ENCODE peak calls at places on chromosomes 16 and 17, in four cellular contexts. B is endodermal cell, C is A549, S is fibroblast of lung. Q is an unnamed sample.

GRCh38 chr16:85372627-85373372 is 240.3 kb upstream of the GSE1 start:
- DNase-seq in B (no peak), C (no peak), S (peak; percentile 63), Q (peak; percentile 92)

GRCh38 chr17:40173778-40174135 is 3.5 kb upstream of the RAPGEFL1 start:
- DNase-seq in B (no peak), C (no peak), S (no peak), Q (no peak)

GRCh38 chr17:13825526-13826040 is 223.9 kb upstream of the HS3ST3A1 start:
- DNase-seq in B (no peak), C (no peak), S (no peak), Q (no peak)

GRCh38 chr16:85616608-85617311 is 3.6 kb downstream of the GSE1 start:
- DNase-seq in B (no peak), C (no peak), S (no peak), Q (peak; percentile 88)

GRCh38 chr16:82888616-82889015 is 261.8 kb downstream of the CDH13 start:
- DNase-seq in B (no peak), C (no peak), S (peak; percentile 98), Q (no peak)

GRCh38 chr17:8754890-8755289 is 3.5 kb downstream of the SPDYE4 start:
- DNase-seq in B (no peak), C (no peak), S (no peak), Q (no peak)

GRCh38 chr17:71983828-71984227 is 137.0 kb upstream of the SOX9 start:
- DNase-seq in B (no peak), C (no peak), S (no peak), Q (no peak)

GRCh38 chr16:35365675-35366074 is 1906.3 kb downstream of the TP53TG3F start:
- DNase-seq in B (no peak), C (no peak), S (no peak), Q (no peak)

GRCh38 chr17:50635720-50636144 is 1.1 kb downstream of the ABCC3 start:
- DNase-seq in B (no peak), C (no peak), S (no peak), Q (no peak)

DNA sequence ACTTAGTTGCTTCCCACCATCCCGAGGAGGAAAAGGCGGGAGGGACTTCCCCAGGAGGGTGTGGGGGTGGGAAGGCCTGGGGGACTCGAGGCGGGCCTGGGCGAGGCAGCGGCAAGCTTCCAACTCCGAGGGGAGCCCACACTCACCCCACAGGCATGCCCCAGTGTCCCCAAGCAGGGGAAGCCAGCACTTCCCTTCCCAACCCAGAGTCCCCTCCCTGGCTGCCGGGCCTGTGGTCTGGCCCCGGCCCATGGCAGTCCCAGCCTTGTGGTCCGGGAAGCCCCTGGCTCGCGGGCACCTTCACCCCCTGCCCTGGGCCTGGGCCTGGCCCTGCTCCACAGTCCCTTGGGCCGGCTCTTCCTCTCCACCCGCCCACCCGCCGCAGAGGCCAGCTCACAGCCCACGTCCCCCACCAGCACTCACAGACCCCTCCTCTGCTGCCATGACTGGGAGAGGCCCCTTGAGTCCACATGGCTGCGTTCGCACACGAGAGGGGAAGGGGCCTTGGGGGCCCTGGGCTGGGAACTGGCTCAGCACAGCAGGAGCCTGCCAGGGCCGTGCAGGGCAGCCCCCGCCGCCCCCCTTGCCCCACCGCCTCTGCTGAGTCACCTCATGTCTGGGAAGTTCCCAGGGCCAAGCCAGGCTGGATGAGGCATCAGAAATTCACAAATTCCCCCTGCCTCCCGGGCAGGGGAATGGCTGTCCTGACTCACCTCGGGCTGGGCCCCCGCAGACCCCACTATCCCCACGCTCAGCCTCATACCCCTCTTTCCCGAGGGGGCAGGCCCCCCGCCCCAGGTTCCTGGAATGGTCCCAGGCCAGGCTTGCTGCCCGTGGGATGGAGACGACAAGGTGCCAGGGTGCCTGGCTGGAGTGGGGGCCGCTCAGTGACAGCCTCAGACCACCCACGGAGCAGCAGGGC is 27.8 kb downstream of the BAHCC1 start:
- DNase-seq in B (peak; percentile 93), C (peak; percentile 90), S (peak; percentile 91), Q (peak; percentile 94)
- TF ChIP-seq CTCF in B (no peak), C (no peak), S (no peak), Q (no peak)

DNA sequence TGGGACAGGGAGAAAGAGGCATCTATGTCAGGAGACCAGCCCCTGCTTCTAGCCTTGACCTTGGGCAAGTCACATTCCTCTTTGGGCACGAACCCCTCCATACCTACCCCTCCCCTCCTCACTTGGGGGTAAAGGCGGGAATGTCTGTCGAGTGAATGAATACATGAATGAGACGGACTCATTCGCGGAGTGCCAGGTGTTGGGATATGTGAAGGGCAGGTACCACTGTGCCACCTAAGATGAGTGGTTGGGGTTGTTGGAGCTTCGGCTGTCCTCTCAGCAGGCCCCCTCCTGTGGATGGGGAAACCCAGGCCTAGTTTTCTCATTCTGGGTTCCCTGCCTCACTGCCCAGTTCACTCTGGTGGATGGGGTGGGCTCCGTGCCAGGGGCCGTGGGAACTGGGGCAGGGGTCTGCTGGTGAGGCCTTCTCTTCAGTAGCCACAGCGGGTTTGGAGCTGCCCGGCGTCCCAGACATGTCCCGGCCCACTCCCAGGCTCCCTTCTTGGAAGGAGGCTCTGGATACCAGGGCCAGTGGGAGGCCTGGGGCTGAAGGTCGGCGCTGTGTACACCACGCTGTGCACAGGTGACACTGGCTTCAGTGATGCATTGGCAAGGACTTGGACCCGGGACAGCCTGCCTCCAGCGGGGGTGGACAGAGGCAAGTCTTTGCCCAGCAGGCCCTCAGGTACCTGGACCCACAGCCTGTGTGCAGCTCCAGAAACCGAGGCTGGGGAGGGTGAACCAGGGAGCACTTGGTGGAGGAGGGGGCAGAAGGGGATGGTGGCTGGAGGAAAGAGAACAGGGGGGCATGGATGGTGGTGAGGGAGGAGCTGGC is 5.6 kb downstream of the GLIS2 start:
- DNase-seq in B (peak; percentile 43), C (no peak), S (no peak), Q (peak; percentile 40)
- H3K4me1 ChIP-seq in B (peaks cover 20% of the 10 kb centered on the region), C (peaks cover 87% of the 10 kb centered on the region), S (peaks cover 36% of the 10 kb centered on the region), Q (peaks cover 84% of the 10 kb centered on the region)

DNA sequence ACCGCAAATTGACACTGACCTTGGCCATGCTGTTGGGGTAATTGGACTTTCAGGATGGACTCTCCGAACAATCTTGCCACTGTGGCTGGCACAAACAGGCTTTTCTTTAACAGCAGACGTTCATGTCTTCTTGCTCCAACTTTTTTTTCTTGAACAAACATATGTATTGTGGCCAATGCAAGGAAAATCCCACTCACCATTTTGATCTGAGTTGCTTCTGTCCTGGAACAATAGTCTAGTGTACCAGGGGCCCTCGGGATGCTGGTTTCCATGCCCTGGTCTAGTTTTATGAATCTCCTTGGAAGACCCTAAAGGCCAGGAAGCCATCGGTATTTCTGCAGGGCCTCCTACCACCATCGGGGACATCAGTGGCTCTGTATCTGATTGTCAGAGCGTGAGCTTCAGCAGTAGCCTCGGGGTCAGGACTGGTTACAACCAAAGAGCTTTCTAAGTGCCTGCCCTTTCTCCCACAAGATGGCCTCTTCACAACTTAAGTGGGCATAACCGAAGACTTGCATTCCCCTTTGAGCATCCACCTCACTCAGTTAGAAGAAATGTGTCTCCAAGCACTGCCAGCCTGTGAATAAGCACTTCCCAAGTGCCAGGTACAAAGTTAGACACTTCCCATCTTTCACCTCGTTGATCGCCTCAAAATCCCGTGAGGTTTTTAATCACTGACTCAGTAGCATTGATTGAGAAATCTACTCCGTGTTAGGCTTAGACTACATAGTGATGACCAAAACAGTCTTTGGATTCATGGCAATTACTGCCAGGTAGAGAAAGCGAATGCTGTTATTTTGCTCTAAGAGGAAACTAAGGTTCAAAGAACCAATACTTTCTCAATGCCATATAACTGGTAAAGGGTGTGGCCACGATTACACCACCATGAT is 87.0 kb upstream of the TBX2 start:
- DNase-seq in B (peak; percentile 65), C (no peak), S (no peak), Q (no peak)
- TF ChIP-seq CTCF in B (peak; percentile 52), C (no peak), S (no peak), Q (no peak)

DNA sequence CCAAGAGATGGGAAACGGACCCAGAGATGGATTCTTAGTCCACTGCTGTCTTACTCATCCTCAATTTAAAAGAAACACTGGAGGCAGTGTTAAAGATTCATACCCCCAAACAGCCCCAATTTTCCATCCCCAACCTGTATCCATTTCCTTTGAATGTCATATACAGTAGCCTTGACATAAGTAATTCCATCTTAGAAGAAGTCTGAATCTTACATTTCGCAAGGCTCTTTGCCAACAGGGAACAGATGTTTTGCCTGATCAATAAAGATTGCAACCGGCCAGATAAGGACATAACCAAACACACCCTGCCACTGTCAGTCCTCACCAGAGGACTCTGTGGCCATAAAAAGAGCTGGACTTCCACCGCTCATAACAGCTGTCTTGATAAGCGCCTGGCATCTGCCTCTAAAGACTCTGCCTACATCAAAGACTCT is 59.1 kb upstream of the MED9 start:
- DNase-seq in B (no peak), C (no peak), S (no peak), Q (no peak)
- H3K4me1 ChIP-seq in B (no peaks in the 10 kb centered on the region), C (peaks cover 14% of the 10 kb centered on the region), S (peaks cover 12% of the 10 kb centered on the region), Q (peaks cover 43% of the 10 kb centered on the region)

DNA sequence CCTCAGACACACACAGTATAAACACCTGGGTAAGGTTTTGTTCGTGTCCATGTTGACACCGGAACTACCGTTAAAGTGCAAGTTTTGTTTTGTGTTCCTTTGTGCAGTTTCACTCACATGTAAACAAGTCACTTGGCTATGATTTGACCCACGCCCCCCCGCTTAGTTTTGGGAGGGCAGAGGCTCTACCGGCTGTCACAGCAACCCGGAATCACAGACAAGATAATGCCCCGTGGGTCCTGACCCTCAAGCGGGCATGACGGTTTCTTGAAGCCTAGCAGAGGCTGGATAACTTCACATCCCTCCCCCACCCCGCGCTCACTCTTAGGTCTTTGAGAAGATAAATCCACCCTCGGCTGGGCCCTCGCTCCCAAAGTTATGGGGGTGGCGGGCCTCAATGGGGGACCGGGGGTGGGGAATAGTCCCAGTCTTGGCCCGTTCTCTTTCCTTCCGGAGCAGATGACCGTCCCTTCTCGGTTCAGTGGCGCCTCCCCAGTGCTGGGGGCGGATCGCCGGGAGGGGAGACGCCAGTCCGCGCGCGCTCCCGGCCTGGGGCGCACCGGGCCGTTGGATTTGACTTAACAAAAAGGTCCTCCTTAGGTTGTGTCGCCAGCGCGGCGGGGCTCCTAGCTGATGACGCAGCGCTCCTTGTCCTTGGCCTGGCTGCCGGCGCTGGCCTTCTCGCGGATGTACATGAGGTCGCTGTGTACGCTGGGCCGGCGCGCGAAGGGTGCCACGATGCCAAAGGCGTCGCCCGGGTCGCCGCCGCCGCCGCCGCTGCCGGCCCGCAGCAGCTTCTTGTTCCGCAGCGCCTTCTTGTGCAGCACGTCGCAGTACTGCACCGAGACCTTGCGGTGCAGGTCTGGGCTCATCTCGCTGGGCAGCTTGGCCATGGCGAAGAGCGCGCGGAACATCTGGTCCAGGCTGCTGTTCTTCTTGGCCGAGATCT is 1.4 kb downstream of the RASD1 start:
- DNase-seq in B (peak; percentile 91), C (no peak), S (peak; percentile 39), Q (peak; percentile 85)
- TF ChIP-seq CTCF in B (peak; percentile 9), C (no peak), S (no peak), Q (no peak)

GRCh38 chr17:63631626-63632025 is 9.4 kb downstream of the MAP3K3 start:
- DNase-seq in B (peak; percentile 55), C (no peak), S (no peak), Q (no peak)
- H3K4me1 ChIP-seq in B (peaks cover 12% of the 10 kb centered on the region), C (no peaks in the 10 kb centered on the region), S (no peaks in the 10 kb centered on the region), Q (peaks cover 4% of the 10 kb centered on the region)

DNA sequence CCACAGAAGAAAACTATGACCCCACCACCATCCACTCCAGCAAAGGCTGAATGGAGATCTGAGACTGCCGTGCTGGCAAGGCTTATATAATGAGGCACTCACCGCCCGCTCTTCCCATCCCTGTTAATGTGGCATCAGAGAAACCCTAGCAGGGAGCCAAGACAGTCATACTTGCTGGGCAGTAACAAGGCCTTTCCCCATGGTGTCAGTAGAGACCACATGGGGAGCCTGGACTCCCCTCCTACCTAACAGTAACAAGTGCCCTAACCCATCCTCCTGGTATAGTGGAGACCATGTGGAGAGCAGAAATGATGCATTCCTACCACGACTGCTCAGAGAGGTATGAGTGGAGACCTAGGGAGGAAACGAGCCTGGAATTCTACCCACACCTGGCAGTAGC is 235.2 kb downstream of the C16orf78 start:
- DNase-seq in B (peak; percentile 72), C (no peak), S (peak; percentile 75), Q (peak; percentile 27)
- TF ChIP-seq CTCF in B (peak; percentile 74), C (no peak), S (peak; percentile 64), Q (no peak)